ENCODE peak calls at places on chromosomes 5 and 9, in seven cellular contexts. W, K, G, L, C, Y and S are unnamed samples.

GRCh38 chr5:73605223-73606087 is 20.5 kb upstream of the ARHGEF28 start:
- DNase-seq in Y (no peak), K (no peak), L (no peak), C (no peak), G (no peak), W (peak), S (no peak)

GRCh38 chr5:3601929-3602712 is 6.5 kb downstream of the IRX1 start:
- DNase-seq in W (no peak), G (no peak), C (no peak), K (peak), Y (peak), L (no peak), S (no peak)

GRCh38 chr5:83524345-83524744 is 52.8 kb downstream of the VCAN start:
- DNase-seq in G (no peak), C (no peak), Y (no peak), W (no peak), L (no peak), K (no peak), S (no peak)

GRCh38 chr5:113663879-113664278 is 150.4 kb downstream of the YTHDC2 start:
- DNase-seq in L (peak), K (peak), G (no peak), W (peak), Y (peak), C (no peak), S (peak)

GRCh38 chr5:4868140-4868735 is 271.9 kb upstream of the ADAMTS16 start:
- DNase-seq in L (peak), W (peak), C (no peak), G (peak), K (peak), Y (peak), S (peak)

GRCh38 chr9:18806277-18806676 is 226.7 kb downstream of the SAXO1 start:
- DNase-seq in C (no peak), L (no peak), K (no peak), G (no peak), Y (no peak), W (no peak), S (no peak)

GRCh38 chr9:35605336-35606137 is 475 bp downstream of the TESK1 start:
- DNase-seq in G (peak), K (peak), Y (peak), L (no peak), W (no peak), C (no peak), S (no peak)

GRCh38 chr5:52674815-52675545 is 112.7 kb upstream of the ITGA1 start:
- DNase-seq in Y (no peak), C (no peak), G (no peak), L (no peak), W (no peak), K (no peak), S (no peak)

GRCh38 chr9:6968271-6968670 is 210.5 kb downstream of the KDM4C start:
- DNase-seq in Y (no peak), C (no peak), L (no peak), G (no peak), W (no peak), K (no peak), S (no peak)

GRCh38 chr9:84397822-84398221 is 57.3 kb upstream of the SLC28A3 start:
- DNase-seq in W (no peak), L (no peak), C (no peak), Y (no peak), G (no peak), K (no peak), S (no peak)

GRCh38 chr5:107772418-107773310 is 101.9 kb upstream of the EFNA5 start:
- DNase-seq in Y (no peak), C (no peak), L (no peak), W (no peak), G (no peak), K (peak), S (no peak)

GRCh38 chr5:157670662-157671591 is at the start of gene C5orf52:
- DNase-seq in K (peak), W (peak), G (no peak), C (peak), L (no peak), Y (no peak), S (no peak)

GRCh38 chr5:104223885-104224773 is 661.5 kb upstream of the NUDT12 start:
- DNase-seq in G (no peak), L (no peak), C (no peak), K (no peak), W (no peak), Y (no peak), S (no peak)

GRCh38 chr5:90983148-90983547 is 400.0 kb downstream of the ARRDC3 start:
- DNase-seq in K (peak), Y (no peak), L (no peak), W (peak), C (no peak), G (peak), S (no peak)

GRCh38 chr9:4464911-4465513 is 25.3 kb upstream of the SLC1A1 start:
- DNase-seq in Y (no peak), G (no peak), W (no peak), C (peak), K (no peak), L (no peak), S (no peak)

DNA sequence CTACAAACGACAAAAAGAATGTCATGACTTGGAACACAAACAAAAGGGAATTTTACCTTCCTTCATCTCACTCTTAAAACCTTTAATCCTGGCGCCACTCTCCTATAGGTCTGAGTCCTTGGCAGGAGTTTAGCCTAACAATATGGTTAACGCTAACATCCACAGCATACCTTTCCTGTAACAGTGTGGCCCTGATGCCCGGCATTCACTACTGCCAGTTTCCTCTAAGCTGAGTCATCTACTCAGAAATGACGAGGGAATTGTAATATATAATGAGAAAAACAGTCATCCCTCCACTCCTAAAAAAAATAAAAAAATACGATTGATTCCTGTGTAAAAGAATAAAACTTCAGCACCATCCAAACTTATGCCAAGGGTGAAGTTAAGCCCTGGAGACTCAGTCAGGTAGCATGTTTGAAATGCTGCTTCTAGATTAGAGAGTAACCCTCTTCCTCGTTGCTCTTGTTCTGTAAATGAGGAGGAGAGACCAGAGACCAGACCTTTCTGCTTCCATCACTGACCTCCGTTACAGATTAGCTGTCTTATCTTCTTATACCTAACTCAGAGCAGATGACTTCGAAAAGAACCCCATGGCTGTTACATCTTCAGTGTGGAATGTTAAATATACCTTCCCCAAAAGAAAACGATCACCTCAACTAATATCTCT is 37.4 kb downstream of the CCDC125 start:
- DNase-seq in W (no peak), Y (no peak), C (no peak), K (peak), L (no peak), G (no peak), S (no peak)
- TF ChIP-seq JUND in W (no peak), Y (no peak), C (no peak), K (peak), L (no peak), G (no peak), S (no peak)

DNA sequence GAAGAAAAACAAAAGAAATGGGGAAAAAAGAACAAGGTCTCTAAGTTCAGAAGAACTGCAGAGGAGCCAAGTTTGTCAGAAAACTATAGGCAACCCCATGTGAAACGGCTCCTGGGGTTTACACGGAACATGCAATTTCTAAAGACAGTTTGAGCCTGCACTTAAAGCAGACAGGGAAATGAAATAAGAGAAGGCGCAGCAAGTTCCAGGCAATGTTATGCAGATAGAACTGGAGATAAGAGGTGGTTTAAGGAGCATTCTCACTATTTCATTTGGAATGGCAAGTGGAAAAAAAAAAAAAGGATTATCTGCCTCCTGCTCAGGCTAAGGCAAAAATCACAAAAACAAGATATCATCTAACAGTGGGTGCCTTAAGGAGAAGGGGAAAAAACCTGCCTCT is 2252.3 kb downstream of the MAT2B start:
- DNase-seq in Y (no peak), K (no peak), C (no peak), W (no peak), G (no peak), L (no peak), S (no peak)
- TF ChIP-seq JUND in Y (no peak), K (no peak), C (no peak), W (no peak), G (no peak), L (no peak), S (no peak)

DNA sequence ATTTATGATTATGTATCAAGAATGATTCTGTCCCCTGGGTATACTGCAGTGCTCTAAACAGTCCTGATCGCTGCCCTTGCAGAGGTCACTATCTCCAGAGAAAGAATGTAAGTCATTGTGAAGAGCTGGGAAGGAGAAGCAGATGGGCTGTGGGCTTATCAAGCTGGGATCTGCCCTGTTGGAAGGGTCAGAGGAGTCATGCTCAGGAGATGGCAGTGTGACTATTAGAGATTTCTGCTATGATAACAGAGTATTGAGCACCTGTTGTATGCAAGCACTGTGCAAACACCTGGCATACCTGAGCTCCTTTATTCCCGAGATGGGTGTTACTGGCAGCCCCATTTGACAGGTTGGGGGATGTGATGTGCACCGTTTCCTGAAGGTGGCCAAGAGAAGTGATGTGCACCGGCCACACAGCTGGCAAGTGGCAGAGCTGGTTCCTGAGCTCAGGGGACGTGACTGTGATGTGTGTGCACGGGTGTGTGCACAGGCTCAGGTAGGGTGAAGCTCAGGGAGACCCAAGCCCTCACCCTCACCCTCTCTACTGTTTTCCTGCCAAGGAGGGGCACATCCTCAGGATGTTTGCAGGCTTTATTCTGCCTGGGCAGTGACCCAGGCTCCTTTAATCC is 56.5 kb downstream of the WWC1 start:
- DNase-seq in L (no peak), K (no peak), G (no peak), Y (no peak), C (no peak), W (no peak), S (peak)
- TF ChIP-seq JUND in L (no peak), K (no peak), G (no peak), Y (no peak), C (no peak), W (no peak), S (no peak)

GRCh38 chr9:132694144-132694543 is 23.9 kb downstream of the GTF3C4 start:
- DNase-seq in W (no peak), K (no peak), L (no peak), G (peak), Y (peak), C (no peak), S (peak)
- TF ChIP-seq JUND in W (no peak), K (no peak), L (no peak), G (no peak), Y (no peak), C (no peak), S (no peak)

GRCh38 chr5:98209418-98209817 is 564.0 kb upstream of the RGMB start:
- DNase-seq in G (no peak), K (no peak), W (no peak), L (no peak), Y (no peak), C (no peak), S (no peak)

GRCh38 chr5:98217138-98217537 is 556.3 kb upstream of the RGMB start:
- DNase-seq in W (no peak), K (no peak), Y (no peak), G (no peak), L (no peak), C (no peak), S (no peak)

GRCh38 chr5:98218838-98219237 is 554.6 kb upstream of the RGMB start:
- DNase-seq in W (no peak), G (no peak), C (no peak), L (no peak), Y (no peak), K (no peak), S (no peak)

DNA sequence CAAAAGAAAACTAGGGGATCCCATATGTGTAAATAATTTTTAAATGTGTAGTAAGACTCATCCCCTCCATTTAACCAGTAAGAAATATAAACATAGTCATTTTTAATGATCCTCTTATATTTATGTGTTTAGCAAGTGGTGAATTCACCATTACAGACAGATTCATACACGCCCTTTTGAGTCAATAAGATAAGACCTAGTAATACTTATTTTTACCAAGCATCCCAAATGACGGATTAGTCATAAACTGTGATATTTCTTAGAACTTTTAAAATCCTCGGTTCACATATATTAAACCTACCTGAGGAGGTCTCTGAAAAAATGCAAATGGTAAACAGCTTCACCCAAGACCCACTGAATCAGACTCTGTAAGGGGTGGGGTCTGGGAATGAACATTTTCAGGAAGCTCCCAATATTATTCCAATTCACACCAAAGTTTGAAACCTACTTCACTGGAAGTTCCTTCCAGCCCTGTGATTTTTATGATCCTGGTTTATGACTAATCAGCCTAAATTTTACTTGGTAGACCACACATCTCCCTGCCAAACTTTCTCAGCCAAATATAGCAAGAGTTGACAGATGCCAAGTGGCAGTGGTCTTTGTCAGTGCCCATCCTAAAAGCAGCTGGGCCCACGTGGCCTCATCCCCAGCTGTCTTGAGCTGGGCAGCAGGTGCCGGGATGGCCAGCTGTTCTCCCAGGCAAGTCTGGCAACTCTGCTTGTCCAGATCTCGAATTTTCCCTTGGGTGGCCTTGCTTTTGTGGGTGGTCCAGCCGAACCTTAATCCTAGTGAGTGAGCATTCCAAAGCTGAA is 559.0 kb upstream of the RGMB start:
- DNase-seq in C (no peak), G (no peak), K (no peak), Y (no peak), L (no peak), W (no peak), S (no peak)
- TF ChIP-seq JUND in C (no peak), G (no peak), K (no peak), Y (no peak), L (no peak), W (no peak), S (no peak)

DNA sequence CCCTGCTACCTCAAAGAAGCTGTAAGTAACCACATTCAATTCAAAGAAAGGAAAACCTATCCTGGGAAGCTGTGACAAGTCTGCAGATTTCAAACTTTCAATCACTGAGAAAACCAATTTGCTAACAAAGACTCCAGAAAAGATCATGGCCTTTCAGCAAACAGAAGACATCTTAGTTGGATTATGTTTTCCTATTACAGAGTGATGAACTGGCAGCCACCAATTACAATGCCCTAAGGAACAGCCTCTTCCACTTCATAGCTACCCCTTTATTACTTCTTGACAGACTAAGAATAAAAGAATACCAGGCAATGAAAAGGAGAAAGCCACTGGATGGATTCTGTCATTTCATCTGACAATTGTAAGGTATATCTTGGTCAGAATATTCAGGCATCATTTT is 128.2 kb upstream of the RASEF start:
- DNase-seq in K (no peak), G (no peak), C (no peak), L (no peak), Y (no peak), W (no peak), S (no peak)
- TF ChIP-seq JUND in K (no peak), G (no peak), C (no peak), L (no peak), Y (no peak), W (no peak), S (no peak)

DNA sequence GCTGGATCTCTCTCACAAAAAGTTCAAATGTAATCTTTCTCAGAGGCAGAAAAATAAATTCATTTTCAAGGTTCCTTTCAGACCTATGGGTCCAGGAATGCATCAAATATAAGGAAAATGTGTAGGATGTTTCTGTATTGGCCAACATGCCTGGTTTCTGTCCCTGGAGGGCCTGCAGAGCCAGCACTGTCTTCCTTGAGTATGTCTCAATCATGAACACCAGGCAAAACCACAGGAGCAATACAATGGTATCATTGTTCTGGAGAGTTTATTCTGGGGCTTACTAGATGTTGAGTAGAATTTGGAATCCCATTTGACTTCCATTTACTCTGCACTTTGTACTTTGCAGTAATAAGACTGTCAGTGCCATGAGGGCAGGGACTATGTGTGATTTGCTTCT is 23.5 kb downstream of the INSYN2B start:
- DNase-seq in L (no peak), K (no peak), Y (no peak), G (no peak), C (no peak), W (peak), S (no peak)
- TF ChIP-seq JUND in L (no peak), K (no peak), Y (no peak), G (no peak), C (no peak), W (no peak), S (no peak)

DNA sequence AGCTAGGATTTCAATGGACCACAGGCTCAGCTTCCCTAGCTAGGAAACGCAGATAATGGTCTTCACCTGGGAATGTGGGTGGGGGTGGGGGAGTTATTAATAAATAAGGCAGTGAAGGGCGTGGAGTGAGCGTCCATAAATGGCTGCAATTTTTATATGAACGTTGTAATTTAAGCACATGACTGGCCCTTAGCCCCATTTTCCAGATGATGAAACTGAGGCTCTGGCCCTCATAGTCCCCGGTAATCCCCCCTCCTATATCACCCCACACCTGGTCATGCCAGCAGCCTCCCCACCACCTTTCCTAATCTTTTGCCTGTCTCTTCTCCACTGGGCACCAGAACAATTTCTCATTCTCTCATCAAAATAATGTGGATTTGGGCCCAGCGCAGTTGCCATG is 61.9 kb upstream of the LMX1B start:
- DNase-seq in L (no peak), W (no peak), C (no peak), K (no peak), Y (no peak), G (no peak), S (no peak)
- TF ChIP-seq JUND in L (no peak), W (no peak), C (no peak), K (no peak), Y (no peak), G (no peak), S (no peak)

GRCh38 chr9:128903079-128903461 is 17.7 kb upstream of the PHYHD1 start:
- DNase-seq in G (no peak), C (no peak), Y (no peak), K (no peak), W (no peak), L (no peak), S (no peak)

GRCh38 chr9:128905964-128906363 is 14.8 kb upstream of the PHYHD1 start:
- DNase-seq in L (no peak), Y (no peak), C (no peak), K (no peak), W (peak), G (no peak), S (no peak)

GRCh38 chr9:128901822-128902221 is 19.0 kb upstream of the PHYHD1 start:
- DNase-seq in W (no peak), Y (no peak), L (no peak), C (no peak), G (no peak), K (no peak), S (no peak)

GRCh38 chr9:128902351-128903078 is 18.3 kb upstream of the PHYHD1 start:
- DNase-seq in C (no peak), K (no peak), W (no peak), L (no peak), G (no peak), Y (no peak), S (no peak)

DNA sequence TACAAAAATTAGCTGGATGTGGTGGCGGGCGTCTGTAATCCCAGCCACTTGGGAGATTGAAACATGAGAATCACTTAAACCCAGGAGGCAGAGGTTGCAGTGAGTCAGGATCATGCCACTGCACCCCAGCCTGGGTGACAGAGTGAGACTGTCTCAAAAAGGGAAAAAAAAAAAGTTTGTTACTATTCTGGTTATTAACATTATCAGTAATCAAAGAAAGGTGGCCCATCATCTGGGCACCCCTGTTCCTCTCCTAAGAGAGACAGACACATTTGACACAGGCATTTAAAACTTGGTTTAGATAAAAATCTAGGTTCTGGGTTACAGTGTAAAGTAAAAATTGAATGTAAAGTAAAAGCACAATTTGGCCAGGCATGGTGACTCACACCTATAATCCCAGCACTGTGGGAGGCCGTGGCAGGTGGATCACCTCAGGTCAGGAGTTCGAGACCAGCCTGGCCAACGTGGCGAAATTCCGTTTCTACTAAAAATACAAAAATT is 16.9 kb upstream of the PHYHD1 start:
- DNase-seq in Y (no peak), G (no peak), W (no peak), C (no peak), K (no peak), L (no peak), S (no peak)
- TF ChIP-seq JUND in Y (no peak), G (no peak), W (no peak), C (no peak), K (no peak), L (peak), S (no peak)

GRCh38 chr9:10479172-10479571 is 133.6 kb downstream of the PTPRD start:
- DNase-seq in W (peak), C (no peak), G (peak), L (no peak), K (peak), Y (no peak), S (no peak)
- TF ChIP-seq JUND in W (no peak), C (no peak), G (no peak), L (no peak), K (no peak), Y (no peak), S (no peak)